ENCODE peak calls at places on chromosomes 11 and 22, in four cellular contexts. G is K562, M is A549, F is HepG2. Z is an unnamed sample.

GRCh38 chr11:94876645-94877445 is 96.5 kb downstream of the CWC15 start:
- DNase-seq in G (peak; percentile 71), F (peak; percentile 9), M (peak; percentile 64), Z (peak; percentile 31)

GRCh38 chr11:75198278-75198948 is 42.2 kb upstream of the TPBGL start:
- DNase-seq in F (no peak), G (no peak), M (no peak), Z (no peak)

GRCh38 chr11:32817181-32817842 is 12.4 kb upstream of the PRRG4 start:
- DNase-seq in G (no peak), F (no peak), M (no peak), Z (no peak)

GRCh38 chr11:69559181-69559580 is 77.7 kb downstream of the LINC01488 start:
- DNase-seq in F (no peak), M (no peak), G (peak; percentile 2), Z (no peak)

GRCh38 chr11:45765836-45766235 is 39.1 kb upstream of the SLC35C1 start:
- DNase-seq in G (no peak), F (no peak), M (no peak), Z (no peak)

GRCh38 chr11:60950933-60951610 is 904 bp downstream of the SLC15A3 start:
- DNase-seq in G (no peak), F (no peak), M (no peak), Z (no peak)

GRCh38 chr22:24420072-24420976 is 7.1 kb upstream of the ADORA2A start:
- DNase-seq in F (peak; percentile 43), G (no peak), M (no peak), Z (no peak)

GRCh38 chr22:44037519-44038370 is 13.6 kb downstream of the PARVB start:
- DNase-seq in F (no peak), M (peak; percentile 66), G (no peak), Z (no peak)

GRCh38 chr11:58928691-58929090 is 10.6 kb upstream of the GLYATL1 start:
- DNase-seq in F (no peak), M (no peak), G (no peak), Z (no peak)

GRCh38 chr11:132078230-132078629 is 707.8 kb downstream of the NTM start:
- DNase-seq in G (no peak), M (no peak), F (no peak), Z (no peak)

GRCh38 chr11:113529606-113530005 is 54.4 kb upstream of the DRD2 start:
- DNase-seq in F (no peak), M (no peak), G (no peak), Z (no peak)

GRCh38 chr22:24068717-24069116 is 57.6 kb downstream of the CABIN1 start:
- DNase-seq in M (no peak), G (no peak), F (no peak), Z (no peak)

GRCh38 chr22:21013742-21014201 is 1.2 kb upstream of the P2RX6 start:
- DNase-seq in M (no peak), G (no peak), F (no peak), Z (no peak)

GRCh38 chr11:47523491-47524199 is 29.3 kb downstream of the CELF1 start:
- DNase-seq in G (peak; percentile 75), F (peak; percentile 36), M (peak; percentile 67), Z (no peak)

GRCh38 chr11:47527186-47527585 is 25.7 kb downstream of the CELF1 start:
- DNase-seq in G (no peak), F (no peak), M (no peak), Z (no peak)

GRCh38 chr11:47518212-47518959 is 34.5 kb downstream of the CELF1 start:
- DNase-seq in M (no peak), F (no peak), G (peak; percentile 17), Z (no peak)

DNA sequence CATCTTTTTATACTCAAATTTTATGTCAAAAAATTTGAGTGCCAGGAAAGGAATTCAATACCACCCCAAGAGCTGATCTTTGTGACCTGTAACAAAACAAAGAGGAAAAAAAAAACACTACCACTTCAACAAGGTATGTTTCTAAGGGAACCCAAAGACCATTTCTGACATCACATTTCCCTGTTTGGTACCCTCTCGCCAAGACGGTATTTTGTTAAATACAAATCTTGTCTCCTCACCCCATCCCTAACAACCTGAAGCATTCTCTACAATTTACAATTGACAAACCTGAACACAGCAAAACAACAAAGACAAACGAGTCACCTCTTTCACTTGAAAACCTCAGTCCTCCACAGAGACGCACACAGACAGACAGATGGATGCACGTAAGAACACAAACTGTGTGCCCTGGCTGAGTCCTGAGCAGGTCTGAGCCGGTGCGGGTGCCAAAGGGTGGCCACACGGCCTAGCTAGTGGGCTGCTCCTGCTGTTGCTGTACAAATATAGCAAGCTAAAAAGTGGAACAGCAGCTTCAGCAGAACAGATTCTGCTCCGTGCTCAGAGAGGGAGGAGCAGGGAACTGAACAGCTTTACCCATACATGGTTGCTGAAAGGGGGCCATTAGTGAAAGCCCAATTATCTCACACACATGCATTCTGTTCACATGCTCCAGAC is 28.6 kb downstream of the CELF1 start:
- DNase-seq in F (no peak), G (peak; percentile 17), M (no peak), Z (no peak)
- TF ChIP-seq CHD4 in F (no peak), G (no peak), M (no peak), Z (no peak)

DNA sequence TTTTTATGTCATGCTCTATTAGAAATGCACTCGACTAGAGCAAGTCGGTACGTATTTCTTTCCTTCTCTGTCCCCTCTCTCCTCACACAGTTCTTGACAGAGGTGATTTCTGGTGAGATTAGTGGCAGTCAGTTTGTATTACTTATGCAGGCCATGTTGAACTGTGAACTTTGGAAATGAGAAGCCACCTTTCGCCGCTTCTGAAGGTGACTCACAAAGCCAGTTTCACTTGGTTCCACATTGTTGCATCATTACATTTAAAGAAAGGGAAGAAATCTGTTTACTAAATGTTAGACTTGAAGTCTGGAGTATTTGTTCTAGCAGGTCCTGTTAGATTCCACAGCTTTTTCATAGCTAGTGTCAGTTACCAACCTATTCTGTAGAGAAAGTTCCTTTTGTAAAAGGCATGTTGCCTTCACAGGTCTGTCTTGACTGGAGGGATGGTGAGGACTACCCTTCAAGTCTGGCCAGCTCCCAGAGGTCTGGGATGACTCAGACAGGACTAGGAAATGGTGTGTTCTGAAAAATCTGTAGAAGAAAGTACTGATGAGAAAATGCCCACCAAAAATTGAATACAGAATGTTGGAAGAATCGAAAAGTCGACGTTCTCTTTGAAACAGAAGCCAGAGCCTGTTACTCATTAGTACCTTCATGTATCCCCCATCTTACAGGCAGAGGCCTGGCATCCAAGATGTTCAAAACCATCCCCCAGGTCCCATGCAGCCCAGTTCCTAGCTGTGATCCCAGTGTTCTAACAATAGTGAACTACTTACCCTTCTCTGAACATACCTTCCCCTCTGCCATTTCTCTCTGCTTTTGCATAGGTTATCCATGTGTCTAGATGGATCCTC is 181.4 kb downstream of the DBX1 start:
- DNase-seq in M (peak; percentile 57), F (peak; percentile 88), G (peak; percentile 26), Z (peak; percentile 40)
- TF ChIP-seq CHD4 in M (no peak), F (no peak), G (no peak), Z (no peak)

DNA sequence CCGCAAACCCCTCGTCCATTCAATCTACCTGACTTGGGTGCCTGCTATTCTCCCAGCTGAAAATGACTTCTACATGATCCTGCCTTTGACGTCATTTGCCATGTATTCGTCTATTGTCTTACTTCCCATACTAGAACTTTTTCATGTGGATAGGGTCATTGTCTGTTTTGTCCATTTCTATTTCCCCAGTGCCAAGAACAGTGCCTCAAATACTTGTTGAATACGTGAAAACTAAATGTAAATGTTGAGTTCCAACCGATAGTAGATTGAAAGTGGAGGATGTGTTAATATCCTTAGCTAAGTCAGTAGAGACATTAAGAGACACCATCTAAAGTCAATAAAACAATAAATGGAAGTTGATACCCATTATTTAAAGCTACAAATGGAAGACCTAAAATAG is 920 bp downstream of the TRIM68 start:
- DNase-seq in G (no peak), M (no peak), F (no peak), Z (no peak)
- TF ChIP-seq CHD4 in G (no peak), M (no peak), F (no peak), Z (no peak)

DNA sequence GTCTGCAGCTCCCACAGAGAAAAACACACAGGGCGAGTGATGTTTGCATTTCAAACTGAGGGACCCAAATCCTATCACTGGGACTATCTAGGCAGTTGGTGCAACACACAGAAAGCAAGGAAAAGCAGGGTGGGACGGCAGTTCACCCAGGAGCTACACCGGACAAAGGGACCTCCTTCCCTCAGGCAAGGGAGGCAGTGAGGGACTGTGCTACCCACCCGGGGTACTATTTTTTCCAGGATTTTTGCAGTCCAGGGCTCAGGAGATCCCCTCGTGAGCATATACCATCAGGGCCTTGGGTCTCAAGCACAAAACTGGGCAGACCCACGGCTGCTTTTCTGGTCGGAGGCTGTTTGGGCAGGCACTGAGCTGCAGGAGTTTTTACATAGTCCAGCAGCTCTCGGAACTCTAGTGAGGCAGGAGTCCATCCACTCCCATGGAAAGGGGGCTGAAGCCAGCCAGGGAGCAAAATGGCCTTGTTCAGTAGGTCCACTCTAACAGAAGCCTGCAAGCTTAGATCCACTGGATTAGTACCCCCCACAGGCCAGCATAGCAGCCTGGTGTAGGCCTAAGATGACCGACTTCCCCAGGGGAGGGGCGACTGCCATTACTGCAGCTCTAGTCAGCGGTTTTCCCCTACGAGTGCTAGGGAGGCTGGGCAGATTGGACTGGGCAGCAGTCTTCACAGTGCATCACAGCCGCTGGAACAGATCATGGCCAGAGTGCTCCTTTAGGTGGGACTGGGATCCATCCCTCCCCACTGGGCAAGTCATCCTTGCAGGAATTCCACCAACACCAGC is 28.2 kb downstream of the CARD18 start:
- DNase-seq in M (no peak), G (no peak), F (no peak), Z (no peak)
- TF ChIP-seq CHD4 in M (no peak), G (no peak), F (no peak), Z (no peak)

GRCh38 chr11:117443269-117444186 is 115.9 kb downstream of the CEP164 start:
- DNase-seq in G (peak; percentile 75), F (peak; percentile 40), M (peak; percentile 43), Z (no peak)
- TF ChIP-seq CHD4 in G (no peak), F (no peak), M (no peak), Z (no peak)

GRCh38 chr11:127106142-127106541 is 105.6 kb upstream of the KIRREL3 start:
- DNase-seq in G (no peak), F (no peak), M (no peak), Z (no peak)

GRCh38 chr11:127105578-127105977 is 105.0 kb upstream of the KIRREL3 start:
- DNase-seq in F (no peak), M (no peak), G (no peak), Z (no peak)

GRCh38 chr11:127106938-127107337 is 106.4 kb upstream of the KIRREL3 start:
- DNase-seq in F (no peak), G (no peak), M (no peak), Z (no peak)

GRCh38 chr11:127108838-127109237 is 108.3 kb upstream of the KIRREL3 start:
- DNase-seq in F (no peak), M (no peak), G (no peak), Z (no peak)

GRCh38 chr11:127103586-127104388 is 103.2 kb upstream of the KIRREL3 start:
- DNase-seq in M (no peak), G (no peak), F (no peak), Z (no peak)
- TF ChIP-seq CHD4 in M (no peak), G (no peak), F (no peak), Z (no peak)

Z was measured in GM12878.